ENCODE peak calls at places on chromosome 17, in four cellular contexts. A, D, Y and B are unnamed samples.

GRCh38 chr17:79243603-79243990 is 169.0 kb downstream of the ENGASE start:
- DNase-seq in A (no peak), D (no peak), Y (no peak), B (no peak)

GRCh38 chr17:78541488-78542237 is 35.5 kb downstream of the DNAH17 start:
- DNase-seq in A (no peak), D (peak; percentile 10), Y (no peak), B (peak; percentile 44)

GRCh38 chr17:57609125-57609877 is 135.8 kb downstream of the CCDC182 start:
- DNase-seq in A (no peak), D (peak; percentile 35), Y (no peak), B (peak; percentile 44)

GRCh38 chr17:28547623-28548416 is 4.6 kb downstream of the UNC119 start:
- DNase-seq in A (peak; percentile 79), D (peak; percentile 93), Y (peak; percentile 60), B (peak; percentile 81)

GRCh38 chr17:50845260-50846147 is 10.1 kb downstream of the WFIKKN2 start:
- DNase-seq in A (no peak), D (no peak), Y (no peak), B (no peak)

GRCh38 chr17:47806913-47807255 is 14.7 kb downstream of the OSBPL7 start:
- DNase-seq in A (no peak), D (no peak), Y (no peak), B (no peak)

GRCh38 chr17:3973498-3974137 is 9.4 kb upstream of the ATP2A3 start:
- DNase-seq in A (no peak), D (peak; percentile 38), Y (no peak), B (no peak)

GRCh38 chr17:17784599-17785264 is 52.1 kb downstream of the SREBF1 start:
- DNase-seq in A (no peak), D (no peak), Y (no peak), B (no peak)

GRCh38 chr17:50511058-50511457 is 2.8 kb downstream of the MYCBPAP start:
- DNase-seq in A (no peak), D (no peak), Y (no peak), B (no peak)

GRCh38 chr17:80430446-80431245 is 15.7 kb downstream of the ENDOV start:
- DNase-seq in A (no peak), D (peak; percentile 39), Y (no peak), B (peak; percentile 62)

GRCh38 chr17:51165680-51166197 is 472 bp upstream of the NME2 start:
- DNase-seq in A (peak; percentile 18), D (peak; percentile 64), Y (no peak), B (no peak)

GRCh38 chr17:42090964-42091790 is 7.1 kb downstream of the ZNF385C start:
- DNase-seq in A (no peak), D (no peak), Y (no peak), B (no peak)

GRCh38 chr17:62033317-62033716 is 31.8 kb downstream of the MED13 start:
- DNase-seq in A (no peak), D (no peak), Y (no peak), B (no peak)

GRCh38 chr17:63488851-63489250 is 12.0 kb downstream of the ACE start:
- DNase-seq in A (no peak), D (peak; percentile 27), Y (no peak), B (peak; percentile 43)

GRCh38 chr17:72572604-72573491 is 452.0 kb downstream of the SOX9 start:
- DNase-seq in A (no peak), D (no peak), Y (no peak), B (no peak)

GRCh38 chr17:1110524-1110843 is 69.3 kb downstream of the ABR start:
- DNase-seq in A (no peak), D (no peak), Y (no peak), B (no peak)
- H3K4me1 ChIP-seq in A (peaks cover 57% of the 10 kb centered on the region), D (peaks cover 5% of the 10 kb centered on the region), Y (peaks cover 59% of the 10 kb centered on the region), B (no peaks in the 10 kb centered on the region)

DNA sequence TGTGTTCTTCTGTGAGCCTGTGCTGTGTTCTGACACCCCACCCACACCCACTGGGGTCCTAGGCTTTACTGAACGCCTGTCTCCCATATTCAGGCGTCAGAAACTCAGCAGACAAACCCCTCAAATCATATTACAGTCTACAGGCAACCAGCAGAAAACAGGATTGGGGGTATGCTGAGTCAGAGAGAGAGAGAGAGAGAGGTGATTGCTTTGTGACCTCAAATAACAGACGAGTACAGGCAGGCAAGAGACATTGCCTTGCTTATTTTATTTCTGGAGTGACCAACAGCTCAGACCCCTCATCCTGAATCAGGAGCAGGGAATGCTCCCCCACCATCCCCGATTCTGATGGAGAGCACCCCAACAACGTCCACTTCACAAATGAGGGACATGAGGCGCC is 473.9 kb downstream of the PMP22 start:
- DNase-seq in A (no peak), D (no peak), Y (no peak), B (no peak)
- H3K4me1 ChIP-seq in A (no peaks in the 10 kb centered on the region), D (no peaks in the 10 kb centered on the region), Y (no peaks in the 10 kb centered on the region), B (no peaks in the 10 kb centered on the region)

GRCh38 chr17:82881292-82881823 is 41.5 kb upstream of the ZNF750 start:
- DNase-seq in A (no peak), D (no peak), Y (no peak), B (peak; percentile 46)
- H3K4me1 ChIP-seq in A (peaks cover 45% of the 10 kb centered on the region), D (peaks cover 30% of the 10 kb centered on the region), Y (peaks cover 18% of the 10 kb centered on the region), B (no peaks in the 10 kb centered on the region)

DNA sequence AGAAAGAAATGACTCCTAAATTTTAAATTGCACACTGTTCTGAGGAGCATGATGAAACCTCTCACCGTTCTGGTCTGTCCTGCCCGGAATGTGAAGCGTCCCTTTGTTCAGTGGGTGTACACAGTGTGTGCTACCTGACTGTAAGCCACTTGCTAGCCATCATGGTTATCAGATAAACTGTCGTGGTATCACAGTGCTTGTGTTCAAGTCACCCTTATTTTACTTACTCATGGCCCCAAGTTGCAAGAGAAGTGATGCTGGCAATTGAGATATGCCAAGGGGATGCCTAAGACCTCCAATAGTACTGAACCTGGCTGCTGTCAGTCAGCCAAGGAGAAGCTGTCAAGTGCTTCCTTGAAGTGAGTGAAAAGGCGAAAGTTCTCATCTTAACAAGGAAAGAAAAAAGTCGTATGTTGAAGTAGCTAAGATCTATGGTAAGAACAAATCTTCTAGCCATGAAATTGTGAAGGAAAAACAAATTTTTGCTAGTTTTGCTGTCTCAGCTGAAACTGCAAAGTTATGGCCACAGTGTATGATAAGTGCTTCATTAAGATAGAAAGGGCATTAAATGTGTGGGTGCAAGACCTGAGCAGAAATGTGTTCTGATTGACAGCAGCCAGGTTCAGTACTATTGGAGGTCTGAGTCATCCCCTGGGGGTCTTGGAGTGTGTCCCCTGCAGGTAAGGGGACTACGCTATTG is 5.8 kb downstream of the PIK3R6 start:
- DNase-seq in A (no peak), D (no peak), Y (no peak), B (no peak)
- H3K4me1 ChIP-seq in A (peaks cover 9% of the 10 kb centered on the region), D (no peaks in the 10 kb centered on the region), Y (no peaks in the 10 kb centered on the region), B (no peaks in the 10 kb centered on the region)

DNA sequence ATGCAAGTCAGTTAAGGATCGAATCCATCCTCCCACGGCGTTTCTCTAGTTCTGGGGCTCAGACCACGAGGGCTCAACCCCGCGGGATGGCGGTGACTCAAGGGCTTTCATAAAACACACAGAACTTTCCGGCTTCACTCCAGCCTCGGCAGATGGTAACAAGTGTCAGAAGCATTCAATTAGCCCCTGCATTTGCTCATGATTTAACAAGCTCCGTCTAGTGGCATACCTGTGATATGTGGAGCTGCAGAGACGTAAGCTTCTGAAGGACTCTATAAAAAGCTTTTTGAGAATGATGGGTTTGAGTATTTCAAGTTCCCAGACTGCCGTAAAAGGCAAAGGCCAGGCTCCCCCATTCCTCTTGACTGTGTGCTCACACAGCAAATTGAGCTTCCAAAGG is 91.3 kb upstream of the SEC14L1 start:
- DNase-seq in A (no peak), D (no peak), Y (no peak), B (peak; percentile 27)
- H3K4me1 ChIP-seq in A (no peaks in the 10 kb centered on the region), D (no peaks in the 10 kb centered on the region), Y (no peaks in the 10 kb centered on the region), B (no peaks in the 10 kb centered on the region)

GRCh38 chr17:1605681-1606351 is 22.8 kb downstream of the SLC43A2 start:
- DNase-seq in A (no peak), D (no peak), Y (no peak), B (no peak)

GRCh38 chr17:1604831-1605528 is 23.7 kb downstream of the SLC43A2 start:
- DNase-seq in A (no peak), D (no peak), Y (no peak), B (no peak)

GRCh38 chr17:1597861-1598342 is 30.7 kb downstream of the SLC43A2 start:
- DNase-seq in A (no peak), D (no peak), Y (no peak), B (no peak)

GRCh38 chr17:1598399-1599095 is 30.1 kb downstream of the SLC43A2 start:
- DNase-seq in A (no peak), D (no peak), Y (no peak), B (no peak)

GRCh38 chr17:1601571-1601970 is 27.1 kb downstream of the SLC43A2 start:
- DNase-seq in A (no peak), D (no peak), Y (no peak), B (no peak)
- H3K4me1 ChIP-seq in A (no peaks in the 10 kb centered on the region), D (peaks cover 6% of the 10 kb centered on the region), Y (no peaks in the 10 kb centered on the region), B (no peaks in the 10 kb centered on the region)